ENCODE peak calls at places on chromosomes 13 and 19, in six cellular contexts. P is SJSA1, M is omental fat pad, O is ELR, W is fibroblast of pulmonary artery, E is fibroblast of lung. T is an unnamed sample.

GRCh38 chr13:90800082-90800746 is 547.3 kb upstream of the MIR17HG start:
- DNase-seq in M (no peak), W (peak), O (no peak), E (no peak), P (no peak), T (no peak)

GRCh38 chr13:94192576-94192975 is 286.9 kb downstream of the DCT start:
- DNase-seq in P (no peak), M (no peak), O (peak), E (no peak), W (peak), T (no peak)

GRCh38 chr19:29680447-29680846 is 15.2 kb downstream of the PLEKHF1 start:
- DNase-seq in P (no peak), E (no peak), W (no peak), M (no peak), O (peak), T (no peak)

GRCh38 chr13:97127842-97128241 is 94.3 kb upstream of the MBNL2 start:
- DNase-seq in M (no peak), W (no peak), E (no peak), O (no peak), P (no peak), T (no peak)

GRCh38 chr13:47332149-47332548 is 435.3 kb upstream of the HTR2A start:
- DNase-seq in W (peak), P (no peak), O (peak), M (no peak), E (peak), T (no peak)

GRCh38 chr13:76825415-76825814 is 60.8 kb downstream of the KCTD12 start:
- DNase-seq in E (peak), P (no peak), M (no peak), O (no peak), W (peak), T (no peak)

GRCh38 chr13:48783181-48783630 is 129.5 kb downstream of the CYSLTR2 start:
- DNase-seq in O (peak), E (peak), W (peak), P (peak), M (peak), T (peak)

GRCh38 chr13:33644607-33645543 is 173.1 kb upstream of the RFC3 start:
- DNase-seq in W (peak), E (peak), M (no peak), O (no peak), P (no peak), T (no peak)

GRCh38 chr13:93080587-93080986 is 146.0 kb upstream of the GPC6 start:
- DNase-seq in P (no peak), W (peak), O (no peak), E (peak), M (no peak), T (no peak)

GRCh38 chr13:112627161-112627560 is 39.2 kb upstream of the TUBGCP3 start:
- DNase-seq in P (peak), W (no peak), E (no peak), O (no peak), M (no peak), T (no peak)

GRCh38 chr13:22081430-22081829 is 410.6 kb downstream of the FGF9 start:
- DNase-seq in W (no peak), O (no peak), E (no peak), P (no peak), M (no peak), T (no peak)

GRCh38 chr13:91369432-91369831 is 21.9 kb downstream of the MIR17HG start:
- DNase-seq in O (peak), W (peak), E (peak), P (peak), M (no peak), T (peak)

GRCh38 chr19:2132191-2132590 is 19.2 kb downstream of the AP3D1 start:
- DNase-seq in E (no peak), O (no peak), P (no peak), W (no peak), M (no peak), T (no peak)

GRCh38 chr19:52689804-52690394 is 44.9 kb downstream of the ZNF611 start:
- DNase-seq in O (peak), P (no peak), E (no peak), W (no peak), M (no peak), T (peak)

GRCh38 chr13:108495686-108496363 is 133.6 kb upstream of the MYO16 start:
- DNase-seq in O (no peak), P (peak), E (peak), M (no peak), W (no peak), T (no peak)

GRCh38 chr19:41707502-41707812 is 969 bp upstream of the CEACAM5 start:
- DNase-seq in P (no peak), E (no peak), M (no peak), O (no peak), W (no peak), T (no peak)

GRCh38 chr13:74045583-74045982 is 88.6 kb downstream of the KLF12 start:
- DNase-seq in M (no peak), W (no peak), E (no peak), O (no peak), P (no peak), T (no peak)

T was measured in endothelial cell of umbilical vein.